ENCODE peak calls at places on chromosomes 16 and 17, in nine cellular contexts. M is psoas muscle; T is fibroblast of the aortic adventitia; D is kidney epithelial cell; O is esophagus squamous epithelium; N is WTC11; S is neural crest cell; F is GM10248; G is CD4-positive, alpha-beta T cell. E is an unnamed sample.
A peak's percentile ranks its signal among the peaks of the same experiment; 100 is the strongest.

GRCh38 chr16:88686439-88687253 is at the start of gene SNAI3:
- DNase-seq in D (no peak), M (peak; percentile 92), F (peak; percentile 95), T (no peak), O (no peak), S (peak; percentile 69), N (peak; percentile 95), G (peak; percentile 76), E (no peak)

GRCh38 chr16:84582958-84583516 is 34.8 kb downstream of the COTL1 start:
- DNase-seq in D (no peak), F (no peak), T (peak; percentile 24), G (no peak), M (peak; percentile 14), N (no peak), S (no peak), O (no peak), E (peak; percentile 52)

GRCh38 chr17:81378941-81379511 is 16.2 kb upstream of the BAHCC1 start:
- DNase-seq in T (no peak), G (no peak), S (no peak), M (no peak), N (no peak), O (no peak), D (no peak), F (no peak), E (no peak)

GRCh38 chr17:73292031-73292531 is 19.7 kb downstream of the CDC42EP4 start:
- DNase-seq in T (peak; percentile 57), N (no peak), F (no peak), D (peak; percentile 74), M (peak; percentile 79), G (no peak), S (no peak), O (no peak), E (peak; percentile 82)

GRCh38 chr16:23482778-23483177 is 27.5 kb downstream of the GGA2 start:
- DNase-seq in F (no peak), S (no peak), G (no peak), D (no peak), T (no peak), N (no peak), M (no peak), O (no peak), E (no peak)

GRCh38 chr16:67770371-67770991 is 35.9 kb downstream of the RANBP10 start:
- DNase-seq in D (no peak), F (no peak), N (no peak), M (no peak), G (no peak), S (no peak), T (peak; percentile 57), O (no peak), E (no peak)

GRCh38 chr16:50354629-50355456 is 13.9 kb downstream of the BRD7 start:
- DNase-seq in D (no peak), G (no peak), S (no peak), O (no peak), N (no peak), T (peak; percentile 50), M (no peak), F (no peak), E (no peak)

GRCh38 chr16:81861915-81862314 is 82.8 kb downstream of the PLCG2 start:
- DNase-seq in S (no peak), O (no peak), T (no peak), D (no peak), G (no peak), F (no peak), N (no peak), M (no peak), E (no peak)

GRCh38 chr16:52251495-52251894 is 295.4 kb downstream of the TOX3 start:
- DNase-seq in D (no peak), F (no peak), O (no peak), T (no peak), G (no peak), N (no peak), S (no peak), M (no peak), E (no peak)

GRCh38 chr16:55662641-55663040 is 6.9 kb downstream of the SLC6A2 start:
- DNase-seq in F (no peak), G (no peak), T (no peak), D (no peak), N (no peak), O (no peak), M (no peak), S (no peak), E (no peak)

GRCh38 chr17:59627770-59628171 is 8.1 kb downstream of the CLTC start:
- DNase-seq in F (peak; percentile 22), T (no peak), S (no peak), D (no peak), N (no peak), G (no peak), O (no peak), M (no peak), E (no peak)

GRCh38 chr17:80584171-80584905 is 39.7 kb downstream of the RPTOR start:
- DNase-seq in S (no peak), O (no peak), N (no peak), G (no peak), M (no peak), F (no peak), T (peak; percentile 25), D (no peak), E (no peak)

GRCh38 chr17:83186226-83186625 is 106.8 kb downstream of the METRNL start:
- DNase-seq in O (no peak), S (no peak), G (no peak), D (no peak), F (no peak), M (peak; percentile 24), T (no peak), N (peak; percentile 48), E (no peak)

GRCh38 chr17:57276621-57277020 is 20.3 kb downstream of the MSI2 start:
- DNase-seq in S (no peak), D (no peak), N (no peak), O (no peak), M (no peak), T (no peak), F (no peak), G (no peak), E (no peak)
- TF ChIP-seq CTCF in S (no peak), D (no peak), N (no peak), O (no peak), M (no peak), T (no peak), F (no peak), G (no peak), E (no peak)

GRCh38 chr17:37261286-37261685 is 114.5 kb upstream of the C17orf78 start:
- DNase-seq in M (no peak), D (peak; percentile 19), O (no peak), G (no peak), T (peak; percentile 8), S (no peak), F (no peak), N (no peak), E (no peak)
- TF ChIP-seq CTCF in M (no peak), D (no peak), O (no peak), G (no peak), T (no peak), S (no peak), F (no peak), N (no peak), E (no peak)

GRCh38 chr17:39739885-39740356 is 2.2 kb downstream of the GRB7 start:
- DNase-seq in M (peak; percentile 15), G (no peak), D (no peak), N (peak; percentile 36), T (no peak), S (no peak), F (no peak), O (no peak), E (no peak)
- TF ChIP-seq CTCF in M (no peak), G (no peak), D (no peak), N (no peak), T (no peak), S (no peak), F (no peak), O (no peak), E (no peak)

GRCh38 chr16:30064746-30065111 is 831 bp upstream of the ALDOA start:
- DNase-seq in O (no peak), G (no peak), M (no peak), D (no peak), S (no peak), N (no peak), T (no peak), F (no peak), E (no peak)

GRCh38 chr16:30066882-30067583 is 1.5 kb downstream of the ALDOA start:
- DNase-seq in O (no peak), M (peak; percentile 89), S (no peak), F (no peak), N (no peak), T (no peak), D (no peak), G (no peak), E (no peak)

GRCh38 chr16:30063893-30064745 is 1.4 kb upstream of the ALDOA start:
- DNase-seq in S (no peak), G (peak; percentile 71), M (peak; percentile 92), O (no peak), D (no peak), N (peak; percentile 56), F (peak; percentile 85), T (peak; percentile 56), E (no peak)

GRCh38 chr16:30065943-30066881 is 652 bp downstream of the ALDOA start:
- DNase-seq in O (no peak), M (no peak), D (no peak), F (no peak), S (no peak), G (no peak), T (peak; percentile 59), N (peak; percentile 40), E (no peak)

DNA sequence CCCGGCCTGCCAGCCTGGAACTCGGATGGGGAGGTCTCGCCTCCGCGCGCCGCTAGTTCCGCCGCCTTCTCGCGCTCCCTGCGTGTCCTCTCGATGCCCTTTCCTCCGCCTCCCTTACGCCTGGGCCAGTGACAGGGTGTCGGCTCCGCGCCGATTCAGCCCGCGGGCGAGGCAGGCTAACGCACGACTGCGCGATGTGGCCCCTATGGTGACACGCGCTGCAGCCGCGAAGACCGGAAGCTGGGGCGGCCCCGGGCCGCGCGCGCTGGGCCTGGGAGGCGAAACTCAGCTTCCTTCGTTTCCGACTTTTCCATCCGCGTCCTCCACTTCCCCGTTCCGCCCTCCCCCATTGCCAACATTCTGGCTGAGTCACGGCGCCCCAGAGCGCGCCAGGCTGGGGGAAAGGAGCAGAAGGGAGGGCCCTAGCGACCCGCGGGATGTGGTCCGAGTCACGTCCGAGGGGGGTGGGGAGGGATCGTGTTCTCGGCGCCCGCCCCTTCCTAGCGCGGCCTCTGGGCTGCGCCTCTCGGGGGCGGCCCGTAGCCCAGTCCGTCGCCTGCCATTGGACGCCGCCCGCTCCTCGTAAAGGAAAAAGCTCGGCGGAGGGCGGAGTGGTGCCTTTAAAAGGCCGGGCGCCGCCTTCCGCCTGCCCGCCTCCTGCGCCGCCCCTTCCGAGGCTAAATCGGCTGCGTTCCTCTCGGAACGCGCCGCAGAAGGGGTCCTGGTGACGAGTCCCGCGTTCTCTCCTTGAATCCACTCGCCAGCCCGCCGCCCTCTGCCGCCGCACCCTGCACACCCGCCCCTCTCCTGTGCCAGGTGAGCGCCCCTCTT is at the start of gene ALDOA:
- DNase-seq in O (peak; percentile 83), G (peak; percentile 94), S (peak; percentile 86), M (peak; percentile 99), N (peak; percentile 92), D (peak; percentile 89), F (peak; percentile 97), T (peak; percentile 98), E (peak; percentile 98)
- TF ChIP-seq CTCF in O (peak; percentile 15), G (no peak), S (no peak), M (no peak), N (no peak), D (no peak), F (no peak), T (no peak), E (peak; percentile 35)

GRCh38 chr17:7404737-7405412 is 978 bp upstream of the TMEM256 start:
- DNase-seq in F (no peak), O (no peak), T (peak; percentile 11), M (peak; percentile 84), G (no peak), N (peak; percentile 69), S (peak; percentile 16), D (no peak), E (peak; percentile 6)
- TF ChIP-seq CTCF in F (no peak), O (no peak), T (no peak), M (no peak), G (no peak), N (no peak), S (peak; percentile 12), D (no peak), E (peak; percentile 25)